ENCODE peak calls at places on chromosomes 5 and 9, in six cellular contexts. W is uterus, V is GM23248, U is left ventricle myocardium inferior, X is mammary epithelial cell, O is psoas muscle. Q is an unnamed sample. For H3K4me1, the result is how much of the 10 kb centered on the place peaks cover.

GRCh38 chr9:129140397-129141065 is 29.3 kb downstream of the PTPA start:
- DNase-seq in W (peak), V (peak), U (peak), O (peak), X (peak), Q (no peak)

GRCh38 chr9:6383551-6384225 is 29.3 kb upstream of the UHRF2 start:
- DNase-seq in V (peak), O (no peak), U (no peak), W (peak), X (peak), Q (no peak)

GRCh38 chr5:81838307-81838906 is 87.5 kb upstream of the SSBP2 start:
- DNase-seq in U (no peak), V (peak), W (no peak), X (no peak), O (no peak), Q (no peak)

GRCh38 chr9:16612627-16613026 is 257.8 kb downstream of the BNC2 start:
- DNase-seq in O (no peak), V (no peak), U (no peak), W (no peak), X (no peak), Q (no peak)

GRCh38 chr5:74649421-74649973 is 9.0 kb upstream of the ENC1 start:
- DNase-seq in U (no peak), W (no peak), X (no peak), V (no peak), O (no peak), Q (no peak)

GRCh38 chr5:82526540-82526939 is 248.4 kb upstream of the RPS23 start:
- DNase-seq in U (no peak), O (no peak), W (no peak), X (no peak), V (no peak), Q (no peak)

GRCh38 chr5:15008476-15008875 is 136.9 kb upstream of the ANKH start:
- DNase-seq in W (peak), O (peak), X (peak), U (peak), V (peak), Q (no peak)

GRCh38 chr9:37034938-37035471 is 937 bp upstream of the PAX5 start:
- DNase-seq in O (no peak), W (no peak), X (no peak), U (no peak), V (no peak), Q (no peak)

GRCh38 chr9:92748233-92748497 is 16.5 kb downstream of the BICD2 start:
- DNase-seq in U (no peak), X (no peak), W (no peak), O (no peak), V (no peak), Q (no peak)

GRCh38 chr9:92747459-92748232 is 17.0 kb downstream of the BICD2 start:
- DNase-seq in V (peak), X (peak), U (no peak), O (no peak), W (no peak), Q (no peak)

GRCh38 chr9:92749934-92750315 is 14.7 kb downstream of the BICD2 start:
- DNase-seq in U (no peak), X (no peak), W (no peak), V (no peak), O (no peak), Q (no peak)

GRCh38 chr9:92746567-92747458 is 17.8 kb downstream of the BICD2 start:
- DNase-seq in O (no peak), V (peak), W (no peak), U (no peak), X (no peak), Q (no peak)

GRCh38 chr9:92749071-92749933 is 15.3 kb downstream of the BICD2 start:
- DNase-seq in X (no peak), W (no peak), O (no peak), V (no peak), U (no peak), Q (no peak)
- H3K4me1 ChIP-seq in X (under half), W (under half), O (half or more), V (under half), U (half or more), Q (under half)

DNA sequence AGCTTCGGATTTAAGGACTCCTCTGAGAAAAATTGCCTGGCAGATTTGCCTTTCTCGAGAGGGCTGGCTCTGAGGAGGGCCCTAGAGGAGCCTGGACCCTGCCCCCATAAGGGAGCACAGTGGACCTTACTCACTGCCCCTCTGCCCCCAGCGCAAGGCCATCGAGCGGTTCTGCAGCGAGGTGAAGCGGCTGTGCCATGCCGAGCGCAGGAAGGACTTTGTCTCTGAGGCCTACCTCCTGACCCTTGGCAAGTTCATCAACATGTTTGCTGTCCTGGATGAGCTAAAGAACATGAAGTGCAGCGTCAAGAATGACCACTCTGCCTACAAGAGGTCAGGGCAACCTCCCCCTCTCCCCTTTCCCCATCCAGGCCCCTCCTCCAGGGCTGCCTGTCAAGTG is 34.6 kb downstream of the CYFIP2 start:
- DNase-seq in U (no peak), X (no peak), W (no peak), V (no peak), O (no peak), Q (no peak)
- H3K27ac ChIP-seq in U (no peak), X (no peak), W (no peak), V (no peak), O (no peak), Q (peak)

GRCh38 chr5:36156619-36157018 is 4.7 kb downstream of the SKP2 start:
- DNase-seq in X (no peak), O (no peak), V (peak), W (no peak), U (no peak), Q (no peak)
- H3K4me1 ChIP-seq in X (under half), O (under half), V (under half), W (under half), U (half or more), Q (under half)

GRCh38 chr9:27184556-27185351 is 75.7 kb downstream of the TEK start:
- DNase-seq in O (no peak), U (no peak), V (peak), X (no peak), W (no peak), Q (no peak)

GRCh38 chr9:27183151-27183550 is 74.1 kb downstream of the TEK start:
- DNase-seq in W (no peak), O (no peak), X (no peak), V (no peak), U (no peak), Q (no peak)

GRCh38 chr9:27181381-27181780 is 72.4 kb downstream of the TEK start:
- DNase-seq in W (no peak), V (peak), X (peak), U (no peak), O (no peak), Q (no peak)

GRCh38 chr9:27182421-27182820 is 73.4 kb downstream of the TEK start:
- DNase-seq in O (no peak), U (no peak), X (no peak), V (no peak), W (no peak), Q (no peak)

GRCh38 chr9:27183701-27184100 is 74.7 kb downstream of the TEK start:
- DNase-seq in O (no peak), W (no peak), U (no peak), X (peak), V (peak), Q (no peak)
- H3K27ac ChIP-seq in O (no peak), W (no peak), U (no peak), X (no peak), V (no peak), Q (no peak)

Q was measured in naive thymus-derived CD4-positive, alpha-beta T cell.